ENCODE peak calls at places on chromosomes 11 and 22, in four cellular contexts. V, Y, F and B are unnamed samples.

GRCh38 chr22:46290121-46290842 is 6.4 kb upstream of the GTSE1 start:
- DNase-seq in V (no peak), Y (no peak), F (no peak), B (no peak)

GRCh38 chr11:58334708-58335107 is 24.2 kb downstream of the OR5B17 start:
- DNase-seq in V (peak; percentile 89), Y (no peak), F (peak; percentile 55), B (no peak)

GRCh38 chr11:93505703-93506102 is 37.5 kb downstream of the SMCO4 start:
- DNase-seq in V (no peak), Y (no peak), F (no peak), B (no peak)

GRCh38 chr11:125251956-125252355 is 87.4 kb downstream of the PKNOX2 start:
- DNase-seq in V (peak; percentile 42), Y (no peak), F (no peak), B (no peak)

GRCh38 chr11:93444671-93445073 is 98.5 kb downstream of the SMCO4 start:
- DNase-seq in V (peak; percentile 2), Y (peak; percentile 68), F (no peak), B (peak; percentile 92)

GRCh38 chr22:39298194-39298987 is 21.0 kb downstream of the RPL3 start:
- DNase-seq in V (no peak), Y (no peak), F (no peak), B (no peak)

GRCh38 chr11:118109231-118109630 is 22.5 kb upstream of the SMIM35 start:
- DNase-seq in V (peak; percentile 4), Y (no peak), F (no peak), B (no peak)

GRCh38 chr22:21009638-21010425 is 5.1 kb upstream of the P2RX6 start:
- DNase-seq in V (peak; percentile 52), Y (peak; percentile 56), F (peak; percentile 60), B (peak; percentile 72)

GRCh38 chr22:26406118-26406517 is 22.9 kb upstream of the ASPHD2 start:
- DNase-seq in V (peak; percentile 66), Y (no peak), F (no peak), B (no peak)

GRCh38 chr11:115084191-115084590 is 405.9 kb downstream of the NXPE2 start:
- DNase-seq in V (no peak), Y (peak; percentile 18), F (no peak), B (no peak)

GRCh38 chr11:60914620-60915249 is 777 bp downstream of the TMEM109 start:
- DNase-seq in V (peak; percentile 34), Y (no peak), F (peak; percentile 58), B (peak; percentile 35)

GRCh38 chr11:116193321-116194114 is 579.3 kb downstream of the BUD13 start:
- DNase-seq in V (peak; percentile 62), Y (peak; percentile 51), F (peak; percentile 36), B (peak; percentile 82)

GRCh38 chr11:72848846-72849466 is 34.7 kb downstream of the ATG16L2 start:
- DNase-seq in V (peak; percentile 60), Y (no peak), F (peak; percentile 59), B (peak; percentile 46)

GRCh38 chr11:92330114-92330513 is 105.5 kb downstream of the FAT3 start:
- DNase-seq in V (no peak), Y (no peak), F (no peak), B (no peak)

GRCh38 chr22:41447435-41448188 is 1.0 kb upstream of the TOB2 start:
- DNase-seq in V (peak; percentile 50), Y (peak; percentile 75), F (peak; percentile 85), B (peak; percentile 74)

GRCh38 chr22:32448980-32449379 is 15.3 kb downstream of the BPIFC start:
- DNase-seq in V (no peak), Y (no peak), F (no peak), B (no peak)

GRCh38 chr22:26894766-26895485 is 237.5 kb downstream of the MIAT start:
- DNase-seq in V (peak; percentile 92), Y (no peak), F (peak; percentile 98), B (no peak)

GRCh38 chr11:1330473-1330872 is 21.0 kb upstream of the TOLLIP start:
- DNase-seq in V (no peak), Y (no peak), F (no peak), B (no peak)

GRCh38 chr22:42434748-42435425 is 2.7 kb upstream of the NFAM1 start:
- DNase-seq in V (no peak), Y (no peak), F (no peak), B (no peak)

GRCh38 chr11:71238941-71239340 is 13.4 kb downstream of the SHANK2 start:
- DNase-seq in V (no peak), Y (no peak), F (no peak), B (no peak)

GRCh38 chr11:71244116-71244815 is 8.1 kb downstream of the SHANK2 start:
- DNase-seq in V (peak; percentile 36), Y (no peak), F (peak; percentile 90), B (no peak)

GRCh38 chr11:71239581-71239980 is 12.8 kb downstream of the SHANK2 start:
- DNase-seq in V (no peak), Y (no peak), F (no peak), B (peak; percentile 18)

GRCh38 chr11:71240865-71241691 is 11.3 kb downstream of the SHANK2 start:
- DNase-seq in V (peak; percentile 94), Y (no peak), F (peak; percentile 99), B (no peak)

GRCh38 chr11:71241721-71242259 is 10.6 kb downstream of the SHANK2 start:
- DNase-seq in V (no peak), Y (no peak), F (peak; percentile 76), B (peak; percentile 6)
- H3K14ac ChIP-seq in V (peak overlapping the region; percentile 89), Y (no peak overlapping the region), F (no peak overlapping the region), B (no peak overlapping the region)

DNA sequence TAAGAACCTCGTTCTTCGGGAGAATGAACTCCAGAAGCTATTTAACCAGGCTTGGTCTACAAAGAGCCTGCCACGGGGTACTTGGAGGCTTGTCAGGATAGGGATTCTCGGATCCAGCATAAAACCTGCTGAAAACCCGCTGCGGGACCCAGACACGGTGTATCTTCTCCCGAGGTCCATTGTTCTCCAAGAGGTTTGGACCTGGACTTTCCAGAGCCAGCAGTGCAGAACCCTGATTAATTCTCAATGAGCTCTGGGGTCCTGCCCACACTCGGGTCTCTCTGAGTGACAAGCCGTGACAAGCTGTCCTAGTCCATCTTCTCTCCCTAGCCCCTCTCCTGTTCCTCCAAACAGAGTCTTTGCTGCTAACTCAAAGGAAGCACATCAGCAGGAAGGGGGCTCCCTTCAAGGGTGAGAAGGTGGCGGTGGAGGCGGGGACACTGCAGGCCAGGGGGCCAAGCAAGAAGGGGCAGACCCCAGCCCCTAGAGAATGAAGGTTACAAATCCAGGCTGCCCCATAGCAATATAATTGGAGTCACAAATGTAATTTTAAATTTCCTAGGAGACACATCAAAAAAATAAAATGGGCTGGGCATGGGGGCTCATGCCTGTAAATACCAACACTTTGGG is 12.2 kb downstream of the SHANK2 start:
- DNase-seq in V (no peak), Y (no peak), F (no peak), B (no peak)
- H3K14ac ChIP-seq in V (no peak overlapping the region), Y (no peak overlapping the region), F (no peak overlapping the region), B (no peak overlapping the region)

GRCh38 chr22:23525510-23525909 is 54.6 kb downstream of the IGLL1 start:
- DNase-seq in V (no peak), Y (no peak), F (no peak), B (no peak)
- H3K14ac ChIP-seq in V (no peak overlapping the region), Y (no peak overlapping the region), F (peak overlapping the region; percentile 35), B (no peak overlapping the region)

DNA sequence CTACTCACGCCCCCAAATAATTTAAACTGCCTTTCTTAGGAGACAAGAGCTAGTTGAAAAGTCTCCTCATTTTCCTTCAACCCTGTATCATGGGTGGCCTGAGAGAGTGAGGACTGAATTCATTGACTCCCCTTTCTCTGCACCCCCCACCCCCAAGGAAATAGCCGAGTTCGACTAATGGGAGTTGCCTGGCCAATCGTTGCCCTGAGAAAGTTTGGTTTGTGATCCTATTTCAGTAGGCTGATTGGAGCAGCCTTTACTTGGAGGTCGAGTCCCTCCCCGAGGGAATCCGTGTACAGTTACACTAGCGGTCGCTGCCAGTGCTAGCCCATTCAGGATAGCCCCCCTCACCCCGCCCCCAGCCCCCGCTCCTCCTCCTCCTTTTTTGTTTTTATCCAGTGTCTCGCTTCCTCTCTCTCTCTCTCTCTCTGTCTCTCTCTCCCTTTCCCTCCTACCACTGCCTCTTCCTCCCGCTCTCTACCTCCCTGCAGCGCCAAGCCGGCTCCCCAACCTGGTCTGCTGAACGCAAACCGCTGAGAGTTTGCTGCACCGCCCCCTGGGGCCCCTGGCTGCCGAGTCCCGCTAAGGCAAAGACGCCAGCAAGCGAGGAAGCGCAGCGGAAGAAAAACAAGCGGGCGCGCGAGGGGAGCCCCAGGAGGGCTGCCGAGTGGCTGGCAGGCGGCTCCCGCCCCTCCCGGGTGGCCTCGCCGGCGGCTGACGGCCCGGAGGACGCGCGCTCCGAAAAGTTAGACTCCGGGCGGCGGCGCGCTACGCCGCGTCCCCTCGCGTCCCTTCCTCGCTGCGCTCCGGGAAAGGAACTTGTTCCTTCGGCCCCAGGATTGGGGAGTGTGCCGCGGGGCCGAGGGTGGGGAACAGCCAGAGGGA is at the start of gene GRAMD1B:
- DNase-seq in V (peak; percentile 90), Y (peak; percentile 69), F (peak; percentile 53), B (peak; percentile 93)
- H3K14ac ChIP-seq in V (peak within 1 kb of the TSS; percentile 93), Y (peak within 1 kb of the TSS; percentile 89), F (peak within 1 kb of the TSS; percentile 18), B (peak within 1 kb of the TSS; percentile 69)

GRCh38 chr22:17430298-17430900 is 61.1 kb downstream of the CECR2 start:
- DNase-seq in V (no peak), Y (no peak), F (no peak), B (no peak)
- H3K14ac ChIP-seq in V (no peak overlapping the region), Y (no peak overlapping the region), F (no peak overlapping the region), B (no peak overlapping the region)

DNA sequence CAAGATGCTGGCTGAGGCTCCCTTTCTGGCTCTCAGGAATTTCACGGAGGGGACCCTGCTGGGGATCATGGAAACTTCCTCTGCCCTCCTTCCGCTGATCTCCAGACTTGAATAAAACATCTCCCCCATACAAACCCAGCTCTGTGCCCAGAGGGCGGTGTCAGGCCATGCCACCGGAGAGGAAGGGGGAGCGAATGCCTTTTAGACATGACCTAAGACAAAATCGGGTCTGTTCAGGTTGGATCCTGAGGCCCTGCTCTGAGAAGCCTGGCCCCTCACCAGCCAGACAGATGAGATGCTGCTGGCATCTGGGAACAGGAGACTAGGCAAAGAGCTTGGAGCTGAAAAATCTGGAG is 163.5 kb downstream of the ST3GAL4 start:
- DNase-seq in V (no peak), Y (no peak), F (no peak), B (no peak)
- H3K14ac ChIP-seq in V (no peak overlapping the region), Y (no peak overlapping the region), F (no peak overlapping the region), B (peak overlapping the region; percentile 24)

DNA sequence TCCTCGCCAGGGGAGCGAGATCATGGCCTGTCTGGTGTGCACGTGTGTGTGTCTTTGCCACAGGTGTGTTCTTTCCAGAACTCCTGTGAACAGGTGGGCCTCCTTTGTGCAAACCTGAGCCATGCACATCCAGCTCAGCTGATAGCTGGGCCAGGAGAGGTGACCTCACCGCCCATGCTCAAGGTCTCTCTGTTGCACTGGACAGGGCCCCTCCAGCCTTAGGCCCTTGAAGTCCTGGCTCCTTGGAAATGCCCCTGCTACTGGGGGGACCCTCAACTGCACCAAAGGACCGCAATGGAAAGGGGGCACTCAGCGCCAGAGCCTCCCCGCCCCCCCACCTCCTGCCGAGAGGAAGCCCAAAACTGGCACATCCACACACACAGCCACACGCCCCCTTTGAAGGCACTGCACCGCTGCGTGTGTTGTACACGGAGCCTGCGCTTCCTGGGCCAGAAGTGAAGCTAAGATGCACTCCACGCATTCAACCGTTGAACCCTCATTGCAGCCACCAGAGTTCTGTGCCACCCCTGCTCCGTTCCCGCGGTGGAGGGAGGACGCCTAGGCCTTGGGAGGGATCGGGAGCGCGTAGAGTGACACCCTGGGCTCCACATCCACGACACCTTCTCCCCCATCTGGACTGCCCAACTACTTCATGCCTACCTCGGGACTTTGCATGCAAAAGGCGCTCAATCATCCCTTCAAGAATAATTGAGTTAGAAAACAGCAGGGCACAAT is 16.4 kb upstream of the IL2RB start:
- DNase-seq in V (no peak), Y (no peak), F (no peak), B (no peak)
- H3K14ac ChIP-seq in V (no peak overlapping the region), Y (peak overlapping the region; percentile 56), F (no peak overlapping the region), B (no peak overlapping the region)

GRCh38 chr22:19139974-19140373 is 4.5 kb downstream of the ESS2 start:
- DNase-seq in V (no peak), Y (no peak), F (no peak), B (no peak)
- H3K14ac ChIP-seq in V (no peak overlapping the region), Y (no peak overlapping the region), F (no peak overlapping the region), B (no peak overlapping the region)

GRCh38 chr11:2752923-2753322 is 53.1 kb upstream of the KCNQ1OT1 start:
- DNase-seq in V (peak; percentile 19), Y (no peak), F (no peak), B (no peak)
- H3K14ac ChIP-seq in V (no peak overlapping the region), Y (no peak overlapping the region), F (no peak overlapping the region), B (no peak overlapping the region)